ENCODE peak calls at places on chromosomes 4 and X, in ten cellular contexts. I is psoas muscle, O is suprapubic skin, H is heart right ventricle, S is small intestine, P is breast epithelium, W is stomach, U is body of pancreas, T is neural progenitor cell, D is hepatocyte. Y is an unnamed sample.

GRCh38 chr4:170990989-170991589 is 822.1 kb upstream of the GALNTL6 start:
- DNase-seq in T (peak; percentile 78), S (peak; percentile 25), W (no peak), U (peak; percentile 50), D (peak; percentile 59), H (no peak), O (no peak), P (no peak), I (no peak), Y (no peak)

GRCh38 chr4:108751321-108751720 is 11.5 kb downstream of the ETNPPL start:
- DNase-seq in I (no peak), H (no peak), O (no peak), T (no peak), S (no peak), U (no peak), D (no peak), P (no peak), W (no peak), Y (no peak)

GRCh38 chr4:66482186-66482585 is 811.9 kb upstream of the EPHA5 start:
- DNase-seq in O (no peak), I (no peak), H (no peak), S (no peak), U (no peak), W (no peak), T (no peak), D (no peak), P (no peak), Y (no peak)

GRCh38 chrX:1181131-1181530 is 31.3 kb downstream of the CRLF2 start:
- DNase-seq in U (no peak), P (peak; percentile 41), W (no peak), H (no peak), T (no peak), I (no peak), D (no peak), S (no peak), O (no peak), Y (no peak)

GRCh38 chr4:71241467-71242401 is 97.1 kb upstream of the SLC4A4 start:
- DNase-seq in U (peak; percentile 12), D (peak; percentile 15), O (no peak), S (no peak), P (no peak), H (no peak), T (no peak), I (no peak), W (peak; percentile 72), Y (no peak)

GRCh38 chr4:107719211-107719926 is 665 bp downstream of the PAPSS1 start:
- DNase-seq in O (no peak), W (no peak), S (peak; percentile 40), U (no peak), I (peak; percentile 16), T (no peak), H (no peak), P (peak; percentile 57), D (no peak), Y (no peak)

GRCh38 chrX:140664939-140665338 is 44.6 kb upstream of the LINC00632 start:
- DNase-seq in D (peak; percentile 13), H (no peak), I (no peak), T (no peak), U (no peak), S (no peak), P (no peak), W (no peak), O (no peak), Y (no peak)

GRCh38 chrX:65643786-65644111 is 23.7 kb upstream of the MSN start:
- DNase-seq in H (no peak), P (no peak), T (no peak), O (no peak), U (peak; percentile 4), W (no peak), S (no peak), I (no peak), D (no peak), Y (no peak)

GRCh38 chrX:1424452-1424851 is 28.3 kb downstream of the ASMTL start:
- DNase-seq in D (no peak), H (no peak), S (no peak), I (no peak), T (no peak), O (no peak), U (no peak), W (no peak), P (no peak), Y (no peak)

GRCh38 chrX:36431819-36432218 is 512.3 kb downstream of the CFAP47 start:
- DNase-seq in S (no peak), U (no peak), H (no peak), T (no peak), O (no peak), W (no peak), P (no peak), I (no peak), D (peak; percentile 14), Y (no peak)

GRCh38 chr4:144399927-144400326 is 246.0 kb upstream of the HHIP start:
- DNase-seq in I (no peak), H (no peak), O (no peak), W (no peak), U (no peak), D (peak; percentile 10), S (no peak), T (no peak), P (no peak), Y (no peak)

GRCh38 chr4:98470366-98470765 is 188.0 kb downstream of the TSPAN5 start:
- DNase-seq in I (no peak), H (no peak), P (no peak), D (no peak), U (no peak), W (no peak), S (no peak), T (no peak), O (no peak), Y (no peak)

GRCh38 chrX:4944767-4945166 is 1231.3 kb upstream of the PRKX start:
- DNase-seq in D (no peak), O (no peak), T (peak; percentile 23), H (no peak), S (no peak), W (no peak), U (no peak), P (no peak), I (no peak), Y (no peak)

GRCh38 chr4:175504316-175504715 is 307.7 kb downstream of the GPM6A start:
- DNase-seq in O (no peak), D (no peak), T (no peak), H (no peak), I (no peak), W (no peak), P (no peak), S (no peak), U (no peak), Y (no peak)

GRCh38 chrX:118346258-118347094 is 570 bp downstream of the WDR44 start:
- DNase-seq in U (peak; percentile 23), D (peak; percentile 40), P (peak; percentile 51), S (peak; percentile 43), T (peak; percentile 58), H (peak; percentile 35), W (peak; percentile 37), O (peak; percentile 76), I (peak; percentile 52), Y (peak; percentile 2)

DNA sequence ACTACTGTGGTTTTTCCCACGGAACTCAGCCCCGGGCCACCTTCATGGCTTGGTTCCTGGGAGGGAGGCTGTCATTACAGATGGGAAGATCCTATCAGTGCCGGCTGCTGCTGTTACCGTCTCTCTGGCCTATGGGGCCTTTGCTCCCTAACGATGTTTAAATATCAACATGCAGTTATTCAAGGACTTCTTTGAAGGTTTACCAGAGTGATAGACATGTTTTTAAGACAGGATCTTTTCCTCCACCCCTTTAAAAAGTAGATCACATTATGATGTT is 89.7 kb downstream of the SORCS2 start:
- DNase-seq in P (no peak), H (no peak), D (no peak), U (no peak), W (no peak), I (no peak), T (no peak), S (no peak), O (no peak), Y (no peak)
- H3K27ac ChIP-seq in P (no peak overlapping the region), H (no peak overlapping the region), D (no peak overlapping the region), U (no peak overlapping the region), W (no peak overlapping the region), I (no peak overlapping the region), T (no peak overlapping the region), S (no peak overlapping the region), O (no peak overlapping the region), Y (no peak overlapping the region)

DNA sequence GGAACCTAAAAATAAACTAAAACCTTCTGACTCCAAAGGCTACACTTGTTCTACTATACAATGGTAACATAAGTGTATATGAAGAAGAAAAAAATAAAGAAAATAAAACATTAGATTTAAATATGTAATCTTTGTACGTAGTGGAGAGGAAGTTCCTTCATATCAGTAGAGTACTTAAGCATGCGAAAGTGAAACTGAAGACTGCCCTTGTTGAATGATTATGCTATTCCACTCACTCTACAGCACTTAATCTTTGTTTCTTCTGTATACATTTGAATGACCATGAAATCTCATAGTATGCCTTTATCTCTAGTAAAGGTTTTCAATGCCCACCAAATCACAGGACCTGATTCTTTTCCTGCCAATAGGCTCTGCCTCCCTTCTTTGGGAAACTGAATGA is 78.9 kb downstream of the NDST3 start:
- DNase-seq in U (no peak), P (no peak), I (no peak), S (peak; percentile 17), H (no peak), T (no peak), D (no peak), W (no peak), O (no peak), Y (no peak)
- H3K4me3 ChIP-seq in U (no peak overlapping the region), P (no peak overlapping the region), I (no peak overlapping the region), S (no peak overlapping the region), H (no peak overlapping the region), T (no peak overlapping the region), D (no peak overlapping the region), W (no peak overlapping the region), O (no peak overlapping the region), Y (no peak overlapping the region)

GRCh38 chr4:760616-761015 is 55.0 kb downstream of the PCGF3 start:
- DNase-seq in U (no peak), P (no peak), H (no peak), S (no peak), T (no peak), O (no peak), I (no peak), D (no peak), W (no peak), Y (no peak)
- H3K9me3 ChIP-seq in U (no peaks in the 10 kb centered on the region), P (no peaks in the 10 kb centered on the region), H (no peaks in the 10 kb centered on the region), S (no peaks in the 10 kb centered on the region), T (no peaks in the 10 kb centered on the region), O (no peaks in the 10 kb centered on the region), I (no peaks in the 10 kb centered on the region), D (no peaks in the 10 kb centered on the region), W (peaks cover 13% of the 10 kb centered on the region), Y (peaks cover 60% of the 10 kb centered on the region)

DNA sequence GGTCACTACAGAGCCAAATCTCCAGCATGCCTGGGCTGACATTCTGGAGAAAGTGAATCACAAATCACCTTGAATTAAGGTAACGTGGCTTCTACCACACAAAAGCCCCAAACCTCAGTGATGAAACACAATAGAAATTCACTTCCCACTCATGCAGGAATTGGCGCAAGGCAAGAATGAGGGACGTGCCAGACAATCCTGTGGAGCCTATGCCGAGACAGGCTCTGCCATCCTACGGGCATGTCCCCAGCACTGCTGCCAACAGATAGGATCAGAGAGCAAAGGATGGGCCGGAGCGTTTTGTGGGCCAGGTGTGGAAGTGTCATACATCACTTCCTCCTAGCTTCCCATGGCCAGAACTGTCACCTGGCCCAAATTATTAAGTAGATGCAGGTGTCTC is 118.0 kb downstream of the IRF2 start:
- DNase-seq in T (no peak), H (no peak), U (no peak), P (no peak), S (no peak), O (no peak), I (no peak), D (no peak), W (no peak), Y (no peak)
- H3K27ac ChIP-seq in T (no peak overlapping the region), H (peak overlapping the region; percentile 87), U (peak overlapping the region; percentile 67), P (peak overlapping the region; percentile 69), S (no peak overlapping the region), O (peak overlapping the region; percentile 62), I (peak overlapping the region; percentile 44), D (no peak overlapping the region), W (no peak overlapping the region), Y (no peak overlapping the region)

Y was measured in thoracic aorta.